ENCODE peak calls at places on chromosomes 7 and 10, in five cellular contexts. One of them, this sample, is unnamed.

GRCh38 chr10:84177541-84178386 is 4.2 kb downstream of the GPR15LG start:
- DNase-seq in H54: no peak
- DNase-seq in GM12892: no peak
- DNase-seq in tibial nerve: no peak
- DNase-seq in adrenal gland: no peak
- DNase-seq in this sample: no peak

GRCh38 chr10:5625992-5626777 is 40.2 kb downstream of the ASB13 start:
- DNase-seq in H54: no peak
- DNase-seq in GM12892: no peak
- DNase-seq in tibial nerve: no peak
- DNase-seq in adrenal gland: peak; percentile 71
- DNase-seq in this sample: no peak

GRCh38 chr10:123847686-123848432 is 43.7 kb downstream of the CPXM2 start:
- DNase-seq in H54: no peak
- DNase-seq in GM12892: no peak
- DNase-seq in tibial nerve: no peak
- DNase-seq in adrenal gland: no peak
- DNase-seq in this sample: no peak

GRCh38 chr10:79483299-79483698 is 29.0 kb upstream of the EIF5AL1 start:
- DNase-seq in H54: no peak
- DNase-seq in GM12892: no peak
- DNase-seq in tibial nerve: no peak
- DNase-seq in adrenal gland: no peak
- DNase-seq in this sample: no peak

GRCh38 chr10:117519366-117519765 is 23.2 kb upstream of the EMX2 start:
- DNase-seq in H54: no peak
- DNase-seq in GM12892: no peak
- DNase-seq in tibial nerve: no peak
- DNase-seq in adrenal gland: no peak
- DNase-seq in this sample: no peak

GRCh38 chr7:78323118-78323517 is 524.5 kb downstream of the PHTF2 start:
- DNase-seq in H54: no peak
- DNase-seq in GM12892: no peak
- DNase-seq in tibial nerve: no peak
- DNase-seq in adrenal gland: no peak
- DNase-seq in this sample: no peak

GRCh38 chr7:144854839-144855424 is 19.1 kb upstream of the TPK1 start:
- DNase-seq in H54: no peak
- DNase-seq in GM12892: no peak
- DNase-seq in tibial nerve: no peak
- DNase-seq in adrenal gland: no peak
- DNase-seq in this sample: peak; percentile 23

GRCh38 chr10:62083868-62084267 is 182.4 kb downstream of the ARID5B start:
- DNase-seq in H54: no peak
- DNase-seq in GM12892: no peak
- DNase-seq in tibial nerve: no peak
- DNase-seq in adrenal gland: no peak
- DNase-seq in this sample: no peak

GRCh38 chr7:47290867-47291266 is 291.0 kb downstream of the TNS3 start:
- DNase-seq in H54: no peak
- DNase-seq in GM12892: no peak
- DNase-seq in tibial nerve: no peak
- DNase-seq in adrenal gland: no peak
- DNase-seq in this sample: no peak

GRCh38 chr7:123624527-123625183 is 23.0 kb downstream of the ASB15 start:
- DNase-seq in H54: peak; percentile 15
- DNase-seq in GM12892: peak; percentile 7
- DNase-seq in tibial nerve: no peak
- DNase-seq in adrenal gland: peak; percentile 22
- DNase-seq in this sample: peak; percentile 52

GRCh38 chr10:5512881-5513698 is 11.7 kb upstream of the CALML3 start:
- DNase-seq in H54: no peak
- DNase-seq in GM12892: no peak
- DNase-seq in tibial nerve: no peak
- DNase-seq in adrenal gland: no peak
- DNase-seq in this sample: no peak

GRCh38 chr7:52696183-52696582 is 339.2 kb upstream of the POM121L12 start:
- DNase-seq in H54: no peak
- DNase-seq in GM12892: no peak
- DNase-seq in tibial nerve: no peak
- DNase-seq in adrenal gland: no peak
- DNase-seq in this sample: no peak

GRCh38 chr7:134332892-134333291 is 16.2 kb upstream of the SLC35B4 start:
- DNase-seq in H54: no peak
- DNase-seq in GM12892: no peak
- DNase-seq in tibial nerve: no peak
- DNase-seq in adrenal gland: no peak
- DNase-seq in this sample: no peak

GRCh38 chr7:74364061-74364460 is 74.9 kb downstream of the CLIP2 start:
- DNase-seq in H54: no peak
- DNase-seq in GM12892: no peak
- DNase-seq in tibial nerve: no peak
- DNase-seq in adrenal gland: peak; percentile 39
- DNase-seq in this sample: no peak

GRCh38 chr10:59362184-59362966 is at the start of gene FAM13C:
- DNase-seq in H54: peak; percentile 59
- DNase-seq in GM12892: no peak
- DNase-seq in tibial nerve: no peak
- DNase-seq in adrenal gland: peak; percentile 75
- DNase-seq in this sample: no peak

GRCh38 chr10:73818402-73818801 is 7.0 kb upstream of the NDST2 start:
- DNase-seq in H54: no peak
- DNase-seq in GM12892: no peak
- DNase-seq in tibial nerve: no peak
- DNase-seq in adrenal gland: no peak
- DNase-seq in this sample: no peak

GRCh38 chr7:140324714-140325113 is 73.6 kb downstream of the SLC37A3 start:
- DNase-seq in H54: no peak
- DNase-seq in GM12892: no peak
- DNase-seq in tibial nerve: no peak
- DNase-seq in adrenal gland: no peak
- DNase-seq in this sample: no peak

GRCh38 chr10:21173433-21173963 is 276.4 kb upstream of the NEBL start:
- DNase-seq in H54: no peak
- DNase-seq in GM12892: no peak
- DNase-seq in tibial nerve: no peak
- DNase-seq in adrenal gland: no peak
- DNase-seq in this sample: no peak

GRCh38 chr7:70417061-70417655 is 714.8 kb upstream of the GALNT17 start:
- DNase-seq in H54: no peak
- DNase-seq in GM12892: no peak
- DNase-seq in tibial nerve: no peak
- DNase-seq in adrenal gland: no peak
- DNase-seq in this sample: no peak

GRCh38 chr7:76217942-76218566 is 16.4 kb downstream of the SRRM3 start:
- DNase-seq in H54: no peak
- DNase-seq in GM12892: no peak
- DNase-seq in tibial nerve: no peak
- DNase-seq in adrenal gland: no peak
- DNase-seq in this sample: no peak

GRCh38 chr7:83476501-83476900 is 172.4 kb downstream of the SEMA3E start:
- DNase-seq in H54: no peak
- DNase-seq in GM12892: no peak
- DNase-seq in tibial nerve: no peak
- DNase-seq in adrenal gland: no peak
- DNase-seq in this sample: no peak

GRCh38 chr10:26962835-26963234 is 102.1 kb upstream of the ABI1 start:
- DNase-seq in H54: no peak
- DNase-seq in GM12892: no peak
- DNase-seq in tibial nerve: no peak
- DNase-seq in adrenal gland: no peak
- DNase-seq in this sample: no peak

GRCh38 chr10:22219308-22219707 is 1.5 kb upstream of the EBLN1 start:
- DNase-seq in H54: peak; percentile 9
- DNase-seq in GM12892: no peak
- DNase-seq in tibial nerve: no peak
- DNase-seq in adrenal gland: no peak
- DNase-seq in this sample: peak; percentile 60

GRCh38 chr10:99849525-99849924 is 67.1 kb downstream of the ABCC2 start:
- DNase-seq in H54: no peak
- DNase-seq in GM12892: no peak
- DNase-seq in tibial nerve: no peak
- DNase-seq in adrenal gland: no peak
- DNase-seq in this sample: no peak

GRCh38 chr10:72318383-72319262 is 36.1 kb downstream of the DNAJB12 start:
- DNase-seq in H54: no peak
- DNase-seq in GM12892: no peak
- DNase-seq in tibial nerve: no peak
- DNase-seq in adrenal gland: no peak
- DNase-seq in this sample: no peak

GRCh38 chr10:62732841-62733653 is 71.5 kb upstream of the ADO start:
- DNase-seq in H54: peak; percentile 50
- DNase-seq in GM12892: peak; percentile 19
- DNase-seq in tibial nerve: no peak
- DNase-seq in adrenal gland: no peak
- DNase-seq in this sample: no peak

GRCh38 chr10:78866731-78867554 is 201.8 kb upstream of the ZMIZ1 start:
- DNase-seq in H54: no peak
- DNase-seq in GM12892: no peak
- DNase-seq in tibial nerve: no peak
- DNase-seq in adrenal gland: no peak
- DNase-seq in this sample: no peak

GRCh38 chr10:59674211-59674836 is 35.3 kb downstream of the SLC16A9 start:
- DNase-seq in H54: peak; percentile 37
- DNase-seq in GM12892: no peak
- DNase-seq in tibial nerve: no peak
- DNase-seq in adrenal gland: peak; percentile 61
- DNase-seq in this sample: no peak

GRCh38 chr10:49621561-49621960 is 7.7 kb downstream of the CHAT start:
- DNase-seq in H54: no peak
- DNase-seq in GM12892: no peak
- DNase-seq in tibial nerve: no peak
- DNase-seq in adrenal gland: no peak
- DNase-seq in this sample: no peak

GRCh38 chr10:88820990-88821389 is 18.5 kb downstream of the LIPM start:
- DNase-seq in H54: no peak
- DNase-seq in GM12892: no peak
- DNase-seq in tibial nerve: no peak
- DNase-seq in adrenal gland: no peak
- DNase-seq in this sample: peak; percentile 6

GRCh38 chr10:17851611-17852010 is 42.5 kb downstream of the MRC1 start:
- DNase-seq in H54: no peak
- DNase-seq in GM12892: no peak
- DNase-seq in tibial nerve: peak; percentile 24
- DNase-seq in adrenal gland: peak; percentile 57
- DNase-seq in this sample: no peak

DNA sequence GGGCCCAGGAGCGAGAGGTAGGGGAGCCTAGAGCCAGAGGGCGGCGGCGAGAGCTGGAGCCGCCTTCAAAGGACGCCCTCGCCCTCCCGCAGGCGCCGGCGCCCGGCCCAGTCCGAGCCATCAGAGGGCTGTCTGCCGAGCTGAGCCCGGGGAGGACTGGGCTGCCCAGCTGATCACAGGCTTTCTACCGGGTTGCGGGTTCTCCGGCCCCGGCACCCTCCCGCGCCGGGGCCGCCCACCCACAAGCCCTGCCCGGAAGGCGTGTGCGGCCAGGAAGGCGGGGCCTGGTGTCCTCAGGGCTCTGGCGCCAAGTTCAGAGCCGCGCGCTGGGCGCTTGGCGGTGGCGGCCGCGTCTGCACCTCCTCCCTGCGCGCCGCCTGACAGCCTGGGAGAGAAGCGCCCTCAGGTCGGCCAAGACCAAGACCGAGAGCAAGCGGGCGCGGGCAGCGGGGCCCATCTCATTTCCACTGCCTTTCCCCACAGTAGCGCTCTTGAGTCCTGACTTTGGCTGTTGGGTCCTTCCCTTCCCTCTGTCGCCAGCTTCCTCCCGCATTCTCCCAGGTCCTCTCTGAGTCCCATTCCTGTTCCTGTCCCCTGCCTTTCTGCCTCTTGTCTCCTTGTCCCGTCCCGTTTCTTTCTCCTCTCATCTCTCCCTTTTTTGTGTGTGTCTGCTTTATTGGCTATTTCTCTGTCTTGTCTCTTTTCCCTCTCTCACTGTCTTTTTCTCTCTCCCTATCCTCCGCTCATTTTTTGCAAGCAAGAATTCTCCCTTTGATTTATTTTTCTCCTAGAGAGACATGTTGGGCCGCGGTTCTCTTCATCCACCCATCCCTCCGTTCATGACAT is 60.6 kb upstream of the MSMB start:
- DNase-seq in H54: peak; percentile 47
- DNase-seq in GM12892: no peak
- DNase-seq in tibial nerve: no peak
- DNase-seq in adrenal gland: peak; percentile 65
- DNase-seq in this sample: peak; percentile 92
- TF ChIP-seq POLR2A in H54: peak; percentile 70
- TF ChIP-seq POLR2A in GM12892: no peak
- TF ChIP-seq POLR2A in tibial nerve: no peak
- TF ChIP-seq POLR2A in adrenal gland: no peak
- TF ChIP-seq POLR2A in this sample: peak; percentile 80

GRCh38 chr10:67837519-67838314 is at the start of gene DNAJC12:
- DNase-seq in H54: no peak
- DNase-seq in GM12892: no peak
- DNase-seq in tibial nerve: no peak
- DNase-seq in adrenal gland: no peak
- DNase-seq in this sample: peak; percentile 26
- TF ChIP-seq POLR2A in H54: no peak
- TF ChIP-seq POLR2A in GM12892: no peak
- TF ChIP-seq POLR2A in tibial nerve: no peak
- TF ChIP-seq POLR2A in adrenal gland: peak; percentile 79
- TF ChIP-seq POLR2A in this sample: peak; percentile 23

GRCh38 chr7:93117852-93118530 is at the start of gene SAMD9:
- DNase-seq in H54: peak; percentile 51
- DNase-seq in GM12892: peak; percentile 43
- DNase-seq in tibial nerve: no peak
- DNase-seq in adrenal gland: peak; percentile 80
- DNase-seq in this sample: peak; percentile 87
- TF ChIP-seq POLR2A in H54: no peak
- TF ChIP-seq POLR2A in GM12892: peak; percentile 41
- TF ChIP-seq POLR2A in tibial nerve: peak; percentile 13
- TF ChIP-seq POLR2A in adrenal gland: peak; percentile 56
- TF ChIP-seq POLR2A in this sample: peak; percentile 69

GRCh38 chr10:13376297-13376696 is 28.2 kb upstream of the SEPHS1 start:
- DNase-seq in H54: no peak
- DNase-seq in GM12892: no peak
- DNase-seq in tibial nerve: no peak
- DNase-seq in adrenal gland: no peak
- DNase-seq in this sample: no peak

GRCh38 chr10:13375791-13376190 is 27.7 kb upstream of the SEPHS1 start:
- DNase-seq in H54: no peak
- DNase-seq in GM12892: no peak
- DNase-seq in tibial nerve: no peak
- DNase-seq in adrenal gland: no peak
- DNase-seq in this sample: no peak

GRCh38 chr10:13373644-13374043 is 25.6 kb upstream of the SEPHS1 start:
- DNase-seq in H54: no peak
- DNase-seq in GM12892: no peak
- DNase-seq in tibial nerve: no peak
- DNase-seq in adrenal gland: no peak
- DNase-seq in this sample: no peak

GRCh38 chr10:13372524-13372923 is 24.4 kb upstream of the SEPHS1 start:
- DNase-seq in H54: no peak
- DNase-seq in GM12892: no peak
- DNase-seq in tibial nerve: no peak
- DNase-seq in adrenal gland: no peak
- DNase-seq in this sample: no peak

GRCh38 chr10:13371879-13372470 is 23.9 kb upstream of the SEPHS1 start:
- DNase-seq in H54: peak; percentile 80
- DNase-seq in GM12892: peak; percentile 57
- DNase-seq in tibial nerve: peak; percentile 39
- DNase-seq in adrenal gland: peak; percentile 72
- DNase-seq in this sample: peak; percentile 84
- TF ChIP-seq POLR2A in H54: no peak
- TF ChIP-seq POLR2A in GM12892: no peak
- TF ChIP-seq POLR2A in tibial nerve: no peak
- TF ChIP-seq POLR2A in adrenal gland: no peak
- TF ChIP-seq POLR2A in this sample: no peak

GRCh38 chr7:90412458-90413184 is 9.4 kb downstream of the CLDN12 start:
- DNase-seq in H54: no peak
- DNase-seq in GM12892: no peak
- DNase-seq in tibial nerve: no peak
- DNase-seq in adrenal gland: peak; percentile 31
- DNase-seq in this sample: peak; percentile 28
- TF ChIP-seq POLR2A in H54: no peak
- TF ChIP-seq POLR2A in GM12892: no peak
- TF ChIP-seq POLR2A in tibial nerve: no peak
- TF ChIP-seq POLR2A in adrenal gland: no peak
- TF ChIP-seq POLR2A in this sample: no peak

This sample was measured in erythroblast.